ENCODE peak calls at places on chromosomes 11 and 22, in six cellular contexts. One of them, this sample, is unnamed.

GRCh38 chr22:28369849-28370248 is 309.8 kb downstream of the TTC28 start:
- DNase-seq in stimulated activated naive CD4-positive, alpha-beta T cell treated with Interleukin-2 at 50 U/mL for 16 hours: no peak
- DNase-seq in GM13976: no peak
- DNase-seq in type B pancreatic cell: no peak
- DNase-seq in CD4-positive, alpha-beta T cell: no peak
- DNase-seq in islet precursor cell: no peak
- DNase-seq in this sample: no peak

GRCh38 chr11:117720061-117720511 is 76.9 kb downstream of the DSCAML1 start:
- DNase-seq in stimulated activated naive CD4-positive, alpha-beta T cell treated with Interleukin-2 at 50 U/mL for 16 hours: no peak
- DNase-seq in GM13976: no peak
- DNase-seq in type B pancreatic cell: no peak
- DNase-seq in CD4-positive, alpha-beta T cell: no peak
- DNase-seq in islet precursor cell: no peak
- DNase-seq in this sample: no peak

GRCh38 chr11:75505966-75506692 is 19.6 kb downstream of the GDPD5 start:
- DNase-seq in stimulated activated naive CD4-positive, alpha-beta T cell treated with Interleukin-2 at 50 U/mL for 16 hours: no peak
- DNase-seq in GM13976: no peak
- DNase-seq in type B pancreatic cell: no peak
- DNase-seq in CD4-positive, alpha-beta T cell: no peak
- DNase-seq in islet precursor cell: no peak
- DNase-seq in this sample: no peak

GRCh38 chr11:576791-577610 is 731 bp downstream of the PHRF1 start:
- DNase-seq in stimulated activated naive CD4-positive, alpha-beta T cell treated with Interleukin-2 at 50 U/mL for 16 hours: no peak
- DNase-seq in GM13976: no peak
- DNase-seq in type B pancreatic cell: no peak
- DNase-seq in CD4-positive, alpha-beta T cell: no peak
- DNase-seq in islet precursor cell: no peak
- DNase-seq in this sample: peak; percentile 7

GRCh38 chr11:9459573-9460321 is 1.1 kb upstream of the ZNF143 start:
- DNase-seq in stimulated activated naive CD4-positive, alpha-beta T cell treated with Interleukin-2 at 50 U/mL for 16 hours: peak; percentile 46
- DNase-seq in GM13976: peak; percentile 29
- DNase-seq in type B pancreatic cell: no peak
- DNase-seq in CD4-positive, alpha-beta T cell: peak; percentile 11
- DNase-seq in islet precursor cell: peak; percentile 54
- DNase-seq in this sample: peak; percentile 53

GRCh38 chr22:19958083-19959042 is 16.7 kb upstream of the TXNRD2 start:
- DNase-seq in stimulated activated naive CD4-positive, alpha-beta T cell treated with Interleukin-2 at 50 U/mL for 16 hours: no peak
- DNase-seq in GM13976: no peak
- DNase-seq in type B pancreatic cell: no peak
- DNase-seq in CD4-positive, alpha-beta T cell: no peak
- DNase-seq in islet precursor cell: no peak
- DNase-seq in this sample: peak; percentile 77

GRCh38 chr11:124482362-124483147 is 37.1 kb upstream of the OR8B8 start:
- DNase-seq in stimulated activated naive CD4-positive, alpha-beta T cell treated with Interleukin-2 at 50 U/mL for 16 hours: no peak
- DNase-seq in GM13976: no peak
- DNase-seq in type B pancreatic cell: no peak
- DNase-seq in CD4-positive, alpha-beta T cell: no peak
- DNase-seq in islet precursor cell: peak; percentile 77
- DNase-seq in this sample: no peak

GRCh38 chr22:44284711-44285110 is 28.0 kb downstream of the SHISAL1 start:
- DNase-seq in stimulated activated naive CD4-positive, alpha-beta T cell treated with Interleukin-2 at 50 U/mL for 16 hours: no peak
- DNase-seq in GM13976: no peak
- DNase-seq in type B pancreatic cell: no peak
- DNase-seq in CD4-positive, alpha-beta T cell: no peak
- DNase-seq in islet precursor cell: no peak
- DNase-seq in this sample: no peak

GRCh38 chr11:70910835-70911234 is 341.5 kb downstream of the SHANK2 start:
- DNase-seq in stimulated activated naive CD4-positive, alpha-beta T cell treated with Interleukin-2 at 50 U/mL for 16 hours: no peak
- DNase-seq in GM13976: no peak
- DNase-seq in type B pancreatic cell: no peak
- DNase-seq in CD4-positive, alpha-beta T cell: no peak
- DNase-seq in islet precursor cell: no peak
- DNase-seq in this sample: no peak

GRCh38 chr11:73318501-73319011 is 10.5 kb downstream of the ARHGEF17 start:
- DNase-seq in stimulated activated naive CD4-positive, alpha-beta T cell treated with Interleukin-2 at 50 U/mL for 16 hours: no peak
- DNase-seq in GM13976: no peak
- DNase-seq in type B pancreatic cell: no peak
- DNase-seq in CD4-positive, alpha-beta T cell: no peak
- DNase-seq in islet precursor cell: no peak
- DNase-seq in this sample: no peak

GRCh38 chr11:9103542-9104276 is 12.3 kb upstream of the SCUBE2 start:
- DNase-seq in stimulated activated naive CD4-positive, alpha-beta T cell treated with Interleukin-2 at 50 U/mL for 16 hours: no peak
- DNase-seq in GM13976: no peak
- DNase-seq in type B pancreatic cell: no peak
- DNase-seq in CD4-positive, alpha-beta T cell: no peak
- DNase-seq in islet precursor cell: no peak
- DNase-seq in this sample: no peak

GRCh38 chr11:33045551-33046255 is 6.3 kb downstream of the TCP11L1 start:
- DNase-seq in stimulated activated naive CD4-positive, alpha-beta T cell treated with Interleukin-2 at 50 U/mL for 16 hours: no peak
- DNase-seq in GM13976: no peak
- DNase-seq in type B pancreatic cell: no peak
- DNase-seq in CD4-positive, alpha-beta T cell: no peak
- DNase-seq in islet precursor cell: no peak
- DNase-seq in this sample: peak; percentile 26

GRCh38 chr11:61120865-61121831 is 18.9 kb downstream of the CD5 start:
- DNase-seq in stimulated activated naive CD4-positive, alpha-beta T cell treated with Interleukin-2 at 50 U/mL for 16 hours: no peak
- DNase-seq in GM13976: peak; percentile 65
- DNase-seq in type B pancreatic cell: no peak
- DNase-seq in CD4-positive, alpha-beta T cell: peak; percentile 60
- DNase-seq in islet precursor cell: peak; percentile 78
- DNase-seq in this sample: no peak

GRCh38 chr11:119560291-119560690 is 137.3 kb upstream of the THY1 start:
- DNase-seq in stimulated activated naive CD4-positive, alpha-beta T cell treated with Interleukin-2 at 50 U/mL for 16 hours: no peak
- DNase-seq in GM13976: no peak
- DNase-seq in type B pancreatic cell: peak; percentile 57
- DNase-seq in CD4-positive, alpha-beta T cell: no peak
- DNase-seq in islet precursor cell: no peak
- DNase-seq in this sample: no peak

GRCh38 chr11:32972781-32973180 is 42.9 kb upstream of the DEPDC7 start:
- DNase-seq in stimulated activated naive CD4-positive, alpha-beta T cell treated with Interleukin-2 at 50 U/mL for 16 hours: no peak
- DNase-seq in GM13976: no peak
- DNase-seq in type B pancreatic cell: no peak
- DNase-seq in CD4-positive, alpha-beta T cell: no peak
- DNase-seq in islet precursor cell: no peak
- DNase-seq in this sample: no peak

GRCh38 chr11:105838668-105839403 is 183.2 kb downstream of the MSANTD4 start:
- DNase-seq in stimulated activated naive CD4-positive, alpha-beta T cell treated with Interleukin-2 at 50 U/mL for 16 hours: no peak
- DNase-seq in GM13976: no peak
- DNase-seq in type B pancreatic cell: no peak
- DNase-seq in CD4-positive, alpha-beta T cell: no peak
- DNase-seq in islet precursor cell: peak; percentile 63
- DNase-seq in this sample: peak; percentile 59

GRCh38 chr11:130580372-130580771 is 131.9 kb downstream of the ADAMTS15 start:
- DNase-seq in stimulated activated naive CD4-positive, alpha-beta T cell treated with Interleukin-2 at 50 U/mL for 16 hours: no peak
- DNase-seq in GM13976: no peak
- DNase-seq in type B pancreatic cell: no peak
- DNase-seq in CD4-positive, alpha-beta T cell: no peak
- DNase-seq in islet precursor cell: peak; percentile 97
- DNase-seq in this sample: peak; percentile 81

GRCh38 chr11:77871855-77872254 is 50.9 kb downstream of the AAMDC start:
- DNase-seq in stimulated activated naive CD4-positive, alpha-beta T cell treated with Interleukin-2 at 50 U/mL for 16 hours: no peak
- DNase-seq in GM13976: no peak
- DNase-seq in type B pancreatic cell: no peak
- DNase-seq in CD4-positive, alpha-beta T cell: no peak
- DNase-seq in islet precursor cell: no peak
- DNase-seq in this sample: no peak

GRCh38 chr22:50200333-50201190 is at the start of gene SELENOO:
- DNase-seq in stimulated activated naive CD4-positive, alpha-beta T cell treated with Interleukin-2 at 50 U/mL for 16 hours: peak; percentile 94
- DNase-seq in GM13976: peak; percentile 99
- DNase-seq in type B pancreatic cell: peak; percentile 92
- DNase-seq in CD4-positive, alpha-beta T cell: peak; percentile 89
- DNase-seq in islet precursor cell: peak; percentile 94
- DNase-seq in this sample: peak; percentile 84

GRCh38 chr11:130726234-130726559 is 190.1 kb downstream of the SNX19 start:
- DNase-seq in stimulated activated naive CD4-positive, alpha-beta T cell treated with Interleukin-2 at 50 U/mL for 16 hours: no peak
- DNase-seq in GM13976: no peak
- DNase-seq in type B pancreatic cell: no peak
- DNase-seq in CD4-positive, alpha-beta T cell: no peak
- DNase-seq in islet precursor cell: no peak
- DNase-seq in this sample: no peak

GRCh38 chr11:61041755-61042518 is 60.4 kb upstream of the CD5 start:
- DNase-seq in stimulated activated naive CD4-positive, alpha-beta T cell treated with Interleukin-2 at 50 U/mL for 16 hours: peak; percentile 74
- DNase-seq in GM13976: peak; percentile 88
- DNase-seq in type B pancreatic cell: no peak
- DNase-seq in CD4-positive, alpha-beta T cell: peak; percentile 91
- DNase-seq in islet precursor cell: peak; percentile 72
- DNase-seq in this sample: peak; percentile 1

GRCh38 chr11:122696662-122697061 is 41.1 kb downstream of the UBASH3B start:
- DNase-seq in stimulated activated naive CD4-positive, alpha-beta T cell treated with Interleukin-2 at 50 U/mL for 16 hours: peak; percentile 69
- DNase-seq in GM13976: peak; percentile 80
- DNase-seq in type B pancreatic cell: no peak
- DNase-seq in CD4-positive, alpha-beta T cell: peak; percentile 69
- DNase-seq in islet precursor cell: no peak
- DNase-seq in this sample: no peak

GRCh38 chr11:114762437-114762836 is 84.1 kb downstream of the NXPE2 start:
- DNase-seq in stimulated activated naive CD4-positive, alpha-beta T cell treated with Interleukin-2 at 50 U/mL for 16 hours: no peak
- DNase-seq in GM13976: no peak
- DNase-seq in type B pancreatic cell: no peak
- DNase-seq in CD4-positive, alpha-beta T cell: no peak
- DNase-seq in islet precursor cell: peak; percentile 84
- DNase-seq in this sample: peak; percentile 29

GRCh38 chr11:2587132-2587930 is 112.5 kb downstream of the KCNQ1OT1 start:
- DNase-seq in stimulated activated naive CD4-positive, alpha-beta T cell treated with Interleukin-2 at 50 U/mL for 16 hours: no peak
- DNase-seq in GM13976: peak; percentile 23
- DNase-seq in type B pancreatic cell: no peak
- DNase-seq in CD4-positive, alpha-beta T cell: no peak
- DNase-seq in islet precursor cell: peak; percentile 50
- DNase-seq in this sample: no peak

GRCh38 chr11:10693509-10694071 is at the start of gene IRAG1:
- DNase-seq in stimulated activated naive CD4-positive, alpha-beta T cell treated with Interleukin-2 at 50 U/mL for 16 hours: no peak
- DNase-seq in GM13976: no peak
- DNase-seq in type B pancreatic cell: no peak
- DNase-seq in CD4-positive, alpha-beta T cell: no peak
- DNase-seq in islet precursor cell: peak; percentile 56
- DNase-seq in this sample: no peak

GRCh38 chr11:102516179-102516578 is 14.4 kb downstream of the MMP7 start:
- DNase-seq in stimulated activated naive CD4-positive, alpha-beta T cell treated with Interleukin-2 at 50 U/mL for 16 hours: no peak
- DNase-seq in GM13976: no peak
- DNase-seq in type B pancreatic cell: no peak
- DNase-seq in CD4-positive, alpha-beta T cell: no peak
- DNase-seq in islet precursor cell: no peak
- DNase-seq in this sample: no peak

GRCh38 chr11:83836883-83837654 is 550.9 kb upstream of the CCDC90B start:
- DNase-seq in stimulated activated naive CD4-positive, alpha-beta T cell treated with Interleukin-2 at 50 U/mL for 16 hours: no peak
- DNase-seq in GM13976: peak; percentile 52
- DNase-seq in type B pancreatic cell: no peak
- DNase-seq in CD4-positive, alpha-beta T cell: no peak
- DNase-seq in islet precursor cell: peak; percentile 73
- DNase-seq in this sample: peak; percentile 24

GRCh38 chr11:11864803-11865202 is 23.0 kb downstream of the USP47 start:
- DNase-seq in stimulated activated naive CD4-positive, alpha-beta T cell treated with Interleukin-2 at 50 U/mL for 16 hours: no peak
- DNase-seq in GM13976: no peak
- DNase-seq in type B pancreatic cell: no peak
- DNase-seq in CD4-positive, alpha-beta T cell: no peak
- DNase-seq in islet precursor cell: no peak
- DNase-seq in this sample: no peak

GRCh38 chr11:131684111-131685060 is 314.0 kb downstream of the NTM start:
- DNase-seq in stimulated activated naive CD4-positive, alpha-beta T cell treated with Interleukin-2 at 50 U/mL for 16 hours: no peak
- DNase-seq in GM13976: no peak
- DNase-seq in type B pancreatic cell: peak; percentile 55
- DNase-seq in CD4-positive, alpha-beta T cell: no peak
- DNase-seq in islet precursor cell: peak; percentile 65
- DNase-seq in this sample: no peak

GRCh38 chr11:126686938-126687337 is 313.6 kb downstream of the KIRREL3 start:
- DNase-seq in stimulated activated naive CD4-positive, alpha-beta T cell treated with Interleukin-2 at 50 U/mL for 16 hours: no peak
- DNase-seq in GM13976: no peak
- DNase-seq in type B pancreatic cell: no peak
- DNase-seq in CD4-positive, alpha-beta T cell: no peak
- DNase-seq in islet precursor cell: no peak
- DNase-seq in this sample: no peak

GRCh38 chr22:26194877-26195276 is 25.6 kb downstream of the SEZ6L start:
- DNase-seq in stimulated activated naive CD4-positive, alpha-beta T cell treated with Interleukin-2 at 50 U/mL for 16 hours: no peak
- DNase-seq in GM13976: no peak
- DNase-seq in type B pancreatic cell: no peak
- DNase-seq in CD4-positive, alpha-beta T cell: no peak
- DNase-seq in islet precursor cell: peak; percentile 40
- DNase-seq in this sample: no peak

GRCh38 chr22:20777420-20778177 is 3.7 kb downstream of the SERPIND1 start:
- DNase-seq in stimulated activated naive CD4-positive, alpha-beta T cell treated with Interleukin-2 at 50 U/mL for 16 hours: no peak
- DNase-seq in GM13976: no peak
- DNase-seq in type B pancreatic cell: no peak
- DNase-seq in CD4-positive, alpha-beta T cell: no peak
- DNase-seq in islet precursor cell: no peak
- DNase-seq in this sample: peak; percentile 89

GRCh38 chr11:121522043-121522941 is 69.5 kb upstream of the SORL1-AS1 start:
- DNase-seq in stimulated activated naive CD4-positive, alpha-beta T cell treated with Interleukin-2 at 50 U/mL for 16 hours: no peak
- DNase-seq in GM13976: no peak
- DNase-seq in type B pancreatic cell: no peak
- DNase-seq in CD4-positive, alpha-beta T cell: no peak
- DNase-seq in islet precursor cell: no peak
- DNase-seq in this sample: no peak

This sample was measured in LHCN-M2.